ENCODE peak calls at places on chromosomes 1 and 21, in five cellular contexts. One of them, this sample, is unnamed.

GRCh38 chr1:175963740-175964139 is 220.3 kb upstream of the TNR start:
- DNase-seq in GF-D8: no peak
- DNase-seq in left ventricle myocardium inferior: no peak
- DNase-seq in 8988T: no peak
- DNase-seq in activated CD4-positive, alpha-beta T cell treated with anti-CD3 and anti-CD28 coated beads, Interleukin-2, amount 50 U/mL, for 1 hour: no peak
- DNase-seq in this sample: no peak

GRCh38 chr1:110207831-110208230 is 2.3 kb upstream of the KCNC4 start:
- DNase-seq in GF-D8: no peak
- DNase-seq in left ventricle myocardium inferior: peak
- DNase-seq in 8988T: peak
- DNase-seq in activated CD4-positive, alpha-beta T cell treated with anti-CD3 and anti-CD28 coated beads, Interleukin-2, amount 50 U/mL, for 1 hour: peak
- DNase-seq in this sample: peak

GRCh38 chr1:171457412-171457811 is 27.9 kb upstream of the PRRC2C start:
- DNase-seq in GF-D8: no peak
- DNase-seq in left ventricle myocardium inferior: no peak
- DNase-seq in 8988T: no peak
- DNase-seq in activated CD4-positive, alpha-beta T cell treated with anti-CD3 and anti-CD28 coated beads, Interleukin-2, amount 50 U/mL, for 1 hour: no peak
- DNase-seq in this sample: no peak

GRCh38 chr1:18681423-18681835 is 50.8 kb downstream of the PAX7 start:
- DNase-seq in GF-D8: no peak
- DNase-seq in left ventricle myocardium inferior: no peak
- DNase-seq in 8988T: peak
- DNase-seq in activated CD4-positive, alpha-beta T cell treated with anti-CD3 and anti-CD28 coated beads, Interleukin-2, amount 50 U/mL, for 1 hour: no peak
- DNase-seq in this sample: peak

GRCh38 chr1:35657851-35658250 is 16.5 kb upstream of the PSMB2 start:
- DNase-seq in GF-D8: no peak
- DNase-seq in left ventricle myocardium inferior: no peak
- DNase-seq in 8988T: no peak
- DNase-seq in activated CD4-positive, alpha-beta T cell treated with anti-CD3 and anti-CD28 coated beads, Interleukin-2, amount 50 U/mL, for 1 hour: no peak
- DNase-seq in this sample: peak

GRCh38 chr1:182149411-182149965 is 88.0 kb upstream of the ZNF648 start:
- DNase-seq in GF-D8: peak
- DNase-seq in left ventricle myocardium inferior: no peak
- DNase-seq in 8988T: no peak
- DNase-seq in activated CD4-positive, alpha-beta T cell treated with anti-CD3 and anti-CD28 coated beads, Interleukin-2, amount 50 U/mL, for 1 hour: no peak
- DNase-seq in this sample: peak

GRCh38 chr1:151984313-151984956 is 9.2 kb downstream of the S100A10 start:
- DNase-seq in GF-D8: no peak
- DNase-seq in left ventricle myocardium inferior: no peak
- DNase-seq in 8988T: no peak
- DNase-seq in activated CD4-positive, alpha-beta T cell treated with anti-CD3 and anti-CD28 coated beads, Interleukin-2, amount 50 U/mL, for 1 hour: no peak
- DNase-seq in this sample: no peak

GRCh38 chr1:55877440-55878232 is 662.5 kb upstream of the USP24 start:
- DNase-seq in GF-D8: no peak
- DNase-seq in left ventricle myocardium inferior: no peak
- DNase-seq in 8988T: no peak
- DNase-seq in activated CD4-positive, alpha-beta T cell treated with anti-CD3 and anti-CD28 coated beads, Interleukin-2, amount 50 U/mL, for 1 hour: no peak
- DNase-seq in this sample: no peak

GRCh38 chr1:174789399-174789798 is 210.3 kb upstream of the CACYBP start:
- DNase-seq in GF-D8: no peak
- DNase-seq in left ventricle myocardium inferior: no peak
- DNase-seq in 8988T: no peak
- DNase-seq in activated CD4-positive, alpha-beta T cell treated with anti-CD3 and anti-CD28 coated beads, Interleukin-2, amount 50 U/mL, for 1 hour: no peak
- DNase-seq in this sample: no peak

GRCh38 chr1:178076607-178077006 is 17.3 kb upstream of the RASAL2 start:
- DNase-seq in GF-D8: no peak
- DNase-seq in left ventricle myocardium inferior: no peak
- DNase-seq in 8988T: no peak
- DNase-seq in activated CD4-positive, alpha-beta T cell treated with anti-CD3 and anti-CD28 coated beads, Interleukin-2, amount 50 U/mL, for 1 hour: no peak
- DNase-seq in this sample: no peak

GRCh38 chr1:146016891-146017290 is 4.6 kb downstream of the HJV start:
- DNase-seq in GF-D8: no peak
- DNase-seq in left ventricle myocardium inferior: no peak
- DNase-seq in 8988T: no peak
- DNase-seq in activated CD4-positive, alpha-beta T cell treated with anti-CD3 and anti-CD28 coated beads, Interleukin-2, amount 50 U/mL, for 1 hour: no peak
- DNase-seq in this sample: no peak

GRCh38 chr1:13943055-13943454 is 243.1 kb downstream of the PRDM2 start:
- DNase-seq in GF-D8: no peak
- DNase-seq in left ventricle myocardium inferior: no peak
- DNase-seq in 8988T: no peak
- DNase-seq in activated CD4-positive, alpha-beta T cell treated with anti-CD3 and anti-CD28 coated beads, Interleukin-2, amount 50 U/mL, for 1 hour: no peak
- DNase-seq in this sample: no peak

GRCh38 chr1:3491291-3492246 is 37.1 kb downstream of the ARHGEF16 start:
- DNase-seq in GF-D8: no peak
- DNase-seq in left ventricle myocardium inferior: peak
- DNase-seq in 8988T: peak
- DNase-seq in activated CD4-positive, alpha-beta T cell treated with anti-CD3 and anti-CD28 coated beads, Interleukin-2, amount 50 U/mL, for 1 hour: peak
- DNase-seq in this sample: peak

GRCh38 chr1:108009603-108010195 is 44.7 kb upstream of the VAV3 start:
- DNase-seq in GF-D8: no peak
- DNase-seq in left ventricle myocardium inferior: no peak
- DNase-seq in 8988T: peak
- DNase-seq in activated CD4-positive, alpha-beta T cell treated with anti-CD3 and anti-CD28 coated beads, Interleukin-2, amount 50 U/mL, for 1 hour: no peak
- DNase-seq in this sample: no peak

GRCh38 chr21:45011911-45012660 is 62.3 kb upstream of the ADARB1 start:
- DNase-seq in GF-D8: no peak
- DNase-seq in left ventricle myocardium inferior: peak
- DNase-seq in 8988T: peak
- DNase-seq in activated CD4-positive, alpha-beta T cell treated with anti-CD3 and anti-CD28 coated beads, Interleukin-2, amount 50 U/mL, for 1 hour: no peak
- DNase-seq in this sample: no peak

GRCh38 chr1:160050619-160051018 is 18.8 kb upstream of the PIGM start:
- DNase-seq in GF-D8: no peak
- DNase-seq in left ventricle myocardium inferior: no peak
- DNase-seq in 8988T: no peak
- DNase-seq in activated CD4-positive, alpha-beta T cell treated with anti-CD3 and anti-CD28 coated beads, Interleukin-2, amount 50 U/mL, for 1 hour: no peak
- DNase-seq in this sample: no peak

GRCh38 chr1:28249013-28249870 is 10.1 kb upstream of the SESN2 start:
- DNase-seq in GF-D8: peak
- DNase-seq in left ventricle myocardium inferior: peak
- DNase-seq in 8988T: no peak
- DNase-seq in activated CD4-positive, alpha-beta T cell treated with anti-CD3 and anti-CD28 coated beads, Interleukin-2, amount 50 U/mL, for 1 hour: peak
- DNase-seq in this sample: peak

GRCh38 chr21:16194851-16195251 is 465.1 kb downstream of the USP25 start:
- DNase-seq in GF-D8: peak
- DNase-seq in left ventricle myocardium inferior: no peak
- DNase-seq in 8988T: no peak
- DNase-seq in activated CD4-positive, alpha-beta T cell treated with anti-CD3 and anti-CD28 coated beads, Interleukin-2, amount 50 U/mL, for 1 hour: no peak
- DNase-seq in this sample: no peak

GRCh38 chr1:220113136-220113695 is 19.3 kb downstream of the IARS2 start:
- DNase-seq in GF-D8: no peak
- DNase-seq in left ventricle myocardium inferior: no peak
- DNase-seq in 8988T: no peak
- DNase-seq in activated CD4-positive, alpha-beta T cell treated with anti-CD3 and anti-CD28 coated beads, Interleukin-2, amount 50 U/mL, for 1 hour: no peak
- DNase-seq in this sample: peak

GRCh38 chr1:67058761-67059160 is 4.8 kb upstream of the SLC35D1 start:
- DNase-seq in GF-D8: no peak
- DNase-seq in left ventricle myocardium inferior: no peak
- DNase-seq in 8988T: no peak
- DNase-seq in activated CD4-positive, alpha-beta T cell treated with anti-CD3 and anti-CD28 coated beads, Interleukin-2, amount 50 U/mL, for 1 hour: no peak
- DNase-seq in this sample: no peak

GRCh38 chr1:59500970-59501742 is 204.3 kb downstream of the FGGY start:
- DNase-seq in GF-D8: no peak
- DNase-seq in left ventricle myocardium inferior: no peak
- DNase-seq in 8988T: no peak
- DNase-seq in activated CD4-positive, alpha-beta T cell treated with anti-CD3 and anti-CD28 coated beads, Interleukin-2, amount 50 U/mL, for 1 hour: no peak
- DNase-seq in this sample: peak

GRCh38 chr21:45957986-45958610 is 23.5 kb upstream of the COL6A1 start:
- DNase-seq in GF-D8: no peak
- DNase-seq in left ventricle myocardium inferior: peak
- DNase-seq in 8988T: no peak
- DNase-seq in activated CD4-positive, alpha-beta T cell treated with anti-CD3 and anti-CD28 coated beads, Interleukin-2, amount 50 U/mL, for 1 hour: no peak
- DNase-seq in this sample: no peak

GRCh38 chr1:40692429-40692905 is 963 bp downstream of the NFYC start:
- DNase-seq in GF-D8: no peak
- DNase-seq in left ventricle myocardium inferior: no peak
- DNase-seq in 8988T: no peak
- DNase-seq in activated CD4-positive, alpha-beta T cell treated with anti-CD3 and anti-CD28 coated beads, Interleukin-2, amount 50 U/mL, for 1 hour: no peak
- DNase-seq in this sample: no peak

GRCh38 chr21:29258626-29259335 is 39.9 kb upstream of the BACH1 start:
- DNase-seq in GF-D8: no peak
- DNase-seq in left ventricle myocardium inferior: no peak
- DNase-seq in 8988T: no peak
- DNase-seq in activated CD4-positive, alpha-beta T cell treated with anti-CD3 and anti-CD28 coated beads, Interleukin-2, amount 50 U/mL, for 1 hour: no peak
- DNase-seq in this sample: no peak

GRCh38 chr1:1894354-1895049 is 3.6 kb upstream of the GNB1 start:
- DNase-seq in GF-D8: no peak
- DNase-seq in left ventricle myocardium inferior: peak
- DNase-seq in 8988T: no peak
- DNase-seq in activated CD4-positive, alpha-beta T cell treated with anti-CD3 and anti-CD28 coated beads, Interleukin-2, amount 50 U/mL, for 1 hour: no peak
- DNase-seq in this sample: no peak

GRCh38 chr1:163273766-163274441 is 47.9 kb upstream of the NUF2 start:
- DNase-seq in GF-D8: no peak
- DNase-seq in left ventricle myocardium inferior: no peak
- DNase-seq in 8988T: no peak
- DNase-seq in activated CD4-positive, alpha-beta T cell treated with anti-CD3 and anti-CD28 coated beads, Interleukin-2, amount 50 U/mL, for 1 hour: no peak
- DNase-seq in this sample: no peak

GRCh38 chr1:102715150-102715549 is 393.2 kb downstream of the COL11A1 start:
- DNase-seq in GF-D8: no peak
- DNase-seq in left ventricle myocardium inferior: no peak
- DNase-seq in 8988T: no peak
- DNase-seq in activated CD4-positive, alpha-beta T cell treated with anti-CD3 and anti-CD28 coated beads, Interleukin-2, amount 50 U/mL, for 1 hour: no peak
- DNase-seq in this sample: no peak

GRCh38 chr1:231990388-231990787 is 363.8 kb downstream of the DISC1 start:
- DNase-seq in GF-D8: no peak
- DNase-seq in left ventricle myocardium inferior: no peak
- DNase-seq in 8988T: no peak
- DNase-seq in activated CD4-positive, alpha-beta T cell treated with anti-CD3 and anti-CD28 coated beads, Interleukin-2, amount 50 U/mL, for 1 hour: no peak
- DNase-seq in this sample: no peak

GRCh38 chr21:38170283-38170682 is 86.5 kb upstream of the KCNJ15 start:
- DNase-seq in GF-D8: no peak
- DNase-seq in left ventricle myocardium inferior: no peak
- DNase-seq in 8988T: no peak
- DNase-seq in activated CD4-positive, alpha-beta T cell treated with anti-CD3 and anti-CD28 coated beads, Interleukin-2, amount 50 U/mL, for 1 hour: peak
- DNase-seq in this sample: peak

GRCh38 chr1:193283026-193283425 is 96.6 kb upstream of the B3GALT2 start:
- DNase-seq in GF-D8: no peak
- DNase-seq in left ventricle myocardium inferior: no peak
- DNase-seq in 8988T: no peak
- DNase-seq in activated CD4-positive, alpha-beta T cell treated with anti-CD3 and anti-CD28 coated beads, Interleukin-2, amount 50 U/mL, for 1 hour: no peak
- DNase-seq in this sample: no peak

GRCh38 chr1:35298464-35298863 is 30.0 kb downstream of the ZMYM4 start:
- DNase-seq in GF-D8: no peak
- DNase-seq in left ventricle myocardium inferior: no peak
- DNase-seq in 8988T: no peak
- DNase-seq in activated CD4-positive, alpha-beta T cell treated with anti-CD3 and anti-CD28 coated beads, Interleukin-2, amount 50 U/mL, for 1 hour: peak
- DNase-seq in this sample: peak

GRCh38 chr21:25862596-25862995 is 127.8 kb downstream of the GABPA start:
- DNase-seq in GF-D8: no peak
- DNase-seq in left ventricle myocardium inferior: no peak
- DNase-seq in 8988T: no peak
- DNase-seq in activated CD4-positive, alpha-beta T cell treated with anti-CD3 and anti-CD28 coated beads, Interleukin-2, amount 50 U/mL, for 1 hour: no peak
- DNase-seq in this sample: no peak

GRCh38 chr1:228792601-228793000 is 57.3 kb downstream of the RHOU start:
- DNase-seq in GF-D8: no peak
- DNase-seq in left ventricle myocardium inferior: no peak
- DNase-seq in 8988T: no peak
- DNase-seq in activated CD4-positive, alpha-beta T cell treated with anti-CD3 and anti-CD28 coated beads, Interleukin-2, amount 50 U/mL, for 1 hour: no peak
- DNase-seq in this sample: no peak

GRCh38 chr1:66312316-66312715 is 221.6 kb upstream of the SGIP1 start:
- DNase-seq in GF-D8: no peak
- DNase-seq in left ventricle myocardium inferior: no peak
- DNase-seq in 8988T: no peak
- DNase-seq in activated CD4-positive, alpha-beta T cell treated with anti-CD3 and anti-CD28 coated beads, Interleukin-2, amount 50 U/mL, for 1 hour: no peak
- DNase-seq in this sample: no peak

GRCh38 chr21:27346041-27346448 is 379.2 kb upstream of the ADAMTS5 start:
- DNase-seq in GF-D8: no peak
- DNase-seq in left ventricle myocardium inferior: no peak
- DNase-seq in 8988T: no peak
- DNase-seq in activated CD4-positive, alpha-beta T cell treated with anti-CD3 and anti-CD28 coated beads, Interleukin-2, amount 50 U/mL, for 1 hour: no peak
- DNase-seq in this sample: no peak

GRCh38 chr21:17105972-17106371 is 406.9 kb upstream of the CXADR start:
- DNase-seq in GF-D8: no peak
- DNase-seq in left ventricle myocardium inferior: no peak
- DNase-seq in 8988T: no peak
- DNase-seq in activated CD4-positive, alpha-beta T cell treated with anti-CD3 and anti-CD28 coated beads, Interleukin-2, amount 50 U/mL, for 1 hour: no peak
- DNase-seq in this sample: no peak

GRCh38 chr1:45802343-45803298 is 791 bp upstream of the MAST2 start:
- DNase-seq in GF-D8: peak
- DNase-seq in left ventricle myocardium inferior: peak
- DNase-seq in 8988T: peak
- DNase-seq in activated CD4-positive, alpha-beta T cell treated with anti-CD3 and anti-CD28 coated beads, Interleukin-2, amount 50 U/mL, for 1 hour: no peak
- DNase-seq in this sample: peak

GRCh38 chr1:212962509-212962908 is 12.2 kb downstream of the VASH2 start:
- DNase-seq in GF-D8: no peak
- DNase-seq in left ventricle myocardium inferior: no peak
- DNase-seq in 8988T: no peak
- DNase-seq in activated CD4-positive, alpha-beta T cell treated with anti-CD3 and anti-CD28 coated beads, Interleukin-2, amount 50 U/mL, for 1 hour: no peak
- DNase-seq in this sample: no peak

GRCh38 chr1:200890818-200891773 is 3.6 kb upstream of the INAVA start:
- DNase-seq in GF-D8: no peak
- DNase-seq in left ventricle myocardium inferior: no peak
- DNase-seq in 8988T: peak
- DNase-seq in activated CD4-positive, alpha-beta T cell treated with anti-CD3 and anti-CD28 coated beads, Interleukin-2, amount 50 U/mL, for 1 hour: peak
- DNase-seq in this sample: peak